ENCODE peak calls at places on chromosomes 16 and 17, in nine cellular contexts. T is HCT116; S is A549; P is NCI-H774; L is memory B cell; I is GM10248; W is HuH-7.5; U is activated naive CD4-positive, alpha-beta T cell; A is AG04449. R is an unnamed sample.

GRCh38 chr17:7136266-7136877 is 21.8 kb upstream of the ASGR2 start:
- DNase-seq in U (peak; percentile 45), P (peak; percentile 5), I (peak; percentile 78), A (peak; percentile 4), W (no peak), S (peak; percentile 72), T (peak; percentile 57), L (peak; percentile 72), R (peak; percentile 14)

GRCh38 chr17:33944826-33945225 is 310.3 kb upstream of the CCL2 start:
- DNase-seq in U (no peak), L (no peak), W (no peak), P (no peak), A (no peak), T (no peak), I (no peak), S (no peak), R (no peak)

GRCh38 chr17:57471941-57472368 is 215.6 kb downstream of the MSI2 start:
- DNase-seq in U (no peak), W (no peak), A (no peak), T (no peak), L (no peak), I (no peak), P (no peak), S (no peak), R (no peak)

GRCh38 chr17:27455914-27456680 is at the start of gene KSR1:
- DNase-seq in L (peak; percentile 71), U (peak; percentile 51), P (peak; percentile 85), W (peak; percentile 83), A (no peak), I (peak; percentile 93), S (peak; percentile 85), T (peak; percentile 22), R (no peak)

GRCh38 chr16:28292731-28293588 is 635 bp downstream of the SBK1 start:
- DNase-seq in U (no peak), I (no peak), T (no peak), P (peak; percentile 32), L (no peak), W (no peak), S (no peak), A (no peak), R (no peak)

GRCh38 chr17:43830510-43831145 is 2.3 kb downstream of the MPP3 start:
- DNase-seq in U (no peak), P (no peak), A (no peak), I (no peak), L (no peak), T (no peak), S (no peak), W (no peak), R (no peak)

GRCh38 chr16:30418350-30419181 is 11.2 kb downstream of the ZNF771 start:
- DNase-seq in S (no peak), U (no peak), A (no peak), W (no peak), I (no peak), L (no peak), T (no peak), P (no peak), R (no peak)

GRCh38 chr16:47069841-47070584 is 73.7 kb downstream of the NETO2 start:
- DNase-seq in P (no peak), S (no peak), I (no peak), T (no peak), U (no peak), A (no peak), W (no peak), L (no peak), R (no peak)